ENCODE peak calls at places on chromosomes 1 and 21, in six cellular contexts. R is EH; S is RPMI8226; N is effector CD4-positive, alpha-beta T cell; O is activated T-cell treated with anti-CD3 and anti-CD28 coated beads for 24 hours; T is GM12892. U is an unnamed sample.

GRCh38 chr1:219317762-219318353 is 144.2 kb downstream of the LYPLAL1 start:
- DNase-seq in R (peak), S (peak), N (no peak), O (no peak), T (no peak), U (no peak)

GRCh38 chr1:223825767-223826461 is 19.8 kb downstream of the TP53BP2 start:
- DNase-seq in R (no peak), S (no peak), N (no peak), O (no peak), T (no peak), U (no peak)

GRCh38 chr1:225896937-225897549 is 8.1 kb upstream of the LEFTY1 start:
- DNase-seq in R (no peak), S (peak), N (peak), O (peak), T (peak), U (peak)

GRCh38 chr1:17028662-17029188 is 17.0 kb upstream of the ATP13A2 start:
- DNase-seq in R (no peak), S (no peak), N (no peak), O (no peak), T (no peak), U (no peak)

GRCh38 chr1:201020647-201021332 is 2.7 kb downstream of the KIF21B start:
- DNase-seq in R (peak), S (peak), N (no peak), O (no peak), T (no peak), U (no peak)

GRCh38 chr1:203060115-203060514 is 25.7 kb downstream of the MYOG start:
- DNase-seq in R (no peak), S (no peak), N (no peak), O (no peak), T (no peak), U (no peak)

GRCh38 chr21:42670884-42671283 is 17.5 kb downstream of the PDE9A start:
- DNase-seq in R (no peak), S (no peak), N (no peak), O (no peak), T (no peak), U (no peak)

GRCh38 chr1:73343947-73344346 is 854.0 kb downstream of the LRRIQ3 start:
- DNase-seq in R (no peak), S (no peak), N (no peak), O (no peak), T (no peak), U (no peak)

GRCh38 chr1:232454487-232454886 is 175.4 kb downstream of the SIPA1L2 start:
- DNase-seq in R (no peak), S (no peak), N (no peak), O (no peak), T (no peak), U (no peak)

GRCh38 chr1:169012416-169012815 is 94.1 kb upstream of the ATP1B1 start:
- DNase-seq in R (no peak), S (no peak), N (no peak), O (no peak), T (no peak), U (peak)